ENCODE peak calls at places on chromosome 16, in eight cellular contexts. N is GM18507; W is foreskin melanocyte; Q is hepatic stellate cell; M is stimulated activated CD8-positive, alpha-beta memory T cell treated with anti-CD3 and anti-CD28 coated beads, Interleukin-2, amount 100 ng/mL, for 1 hour; O is vagina; T is T-helper 9 cell; P is Caco-2. S is an unnamed sample.

GRCh38 chr16:14344292-14344691 is 273.2 kb downstream of the MRTFB start:
- DNase-seq in P (no peak), W (no peak), T (no peak), Q (no peak), N (no peak), M (no peak), O (no peak), S (no peak)

GRCh38 chr16:69927056-69927757 is 23.9 kb upstream of the CLEC18A start:
- DNase-seq in P (no peak), Q (peak), N (no peak), O (no peak), T (no peak), M (no peak), W (no peak), S (no peak)

GRCh38 chr16:3195975-3196374 is 8.0 kb downstream of the OR1F1 start:
- DNase-seq in T (no peak), P (no peak), O (no peak), Q (no peak), W (no peak), N (no peak), M (no peak), S (peak)

GRCh38 chr16:23469814-23470213 is 16.8 kb upstream of the COG7 start:
- DNase-seq in Q (no peak), N (no peak), M (no peak), W (no peak), O (no peak), T (no peak), P (no peak), S (no peak)

GRCh38 chr16:12527077-12527476 is 276.6 kb downstream of the CPPED1 start:
- DNase-seq in W (no peak), Q (no peak), O (no peak), P (no peak), T (no peak), M (no peak), N (no peak), S (no peak)

GRCh38 chr16:66364117-66364958 is 2.2 kb upstream of the CDH5 start:
- DNase-seq in Q (peak), O (no peak), T (no peak), P (no peak), M (no peak), N (no peak), W (no peak), S (peak)

GRCh38 chr16:81601008-81601428 is 156.4 kb downstream of the CMIP start:
- DNase-seq in Q (peak), T (no peak), W (no peak), O (no peak), M (no peak), N (no peak), P (no peak), S (peak)

GRCh38 chr16:1920727-1921155 is 2.5 kb upstream of the HS3ST6 start:
- DNase-seq in N (no peak), W (no peak), M (no peak), P (no peak), Q (no peak), T (no peak), O (no peak), S (no peak)

GRCh38 chr16:81558077-81558443 is 113.5 kb downstream of the CMIP start:
- DNase-seq in M (no peak), Q (no peak), N (no peak), P (no peak), W (no peak), O (no peak), T (no peak), S (no peak)

GRCh38 chr16:84314373-84314772 is 19.7 kb downstream of the WFDC1 start:
- DNase-seq in W (no peak), T (no peak), O (no peak), P (no peak), M (no peak), N (no peak), Q (no peak), S (no peak)

GRCh38 chr16:74034862-74035261 is 261.8 kb upstream of the PSMD7 start:
- DNase-seq in T (no peak), N (no peak), P (no peak), O (no peak), M (no peak), W (peak), Q (peak), S (peak)

GRCh38 chr16:85935957-85936760 is 37.2 kb downstream of the IRF8 start:
- DNase-seq in W (no peak), P (no peak), M (peak), N (peak), T (peak), Q (no peak), O (no peak), S (no peak)

GRCh38 chr16:66717112-66717675 is 20.7 kb upstream of the CMTM4 start:
- DNase-seq in Q (no peak), O (no peak), W (peak), N (no peak), M (no peak), T (no peak), P (peak), S (peak)

GRCh38 chr16:72098936-72099335 is 5.3 kb downstream of the DHX38 start:
- DNase-seq in W (no peak), P (no peak), O (no peak), N (no peak), Q (no peak), T (no peak), M (no peak), S (no peak)

GRCh38 chr16:69412287-69412686 is 12.1 kb upstream of the CYB5B start:
- DNase-seq in W (no peak), T (no peak), N (no peak), Q (no peak), M (no peak), P (no peak), O (no peak), S (no peak)

GRCh38 chr16:28984619-28985135 is at the start of gene LAT:
- DNase-seq in Q (no peak), N (no peak), W (no peak), P (no peak), O (no peak), T (peak), M (peak), S (no peak)